ENCODE peak calls at places on chromosomes 13 and 19, in four cellular contexts. D is IMR-90, K is adrenal gland, X is kidney epithelial cell. N is an unnamed sample.
A peak's percentile ranks its signal among the peaks of the same experiment; 100 is the strongest.

GRCh38 chr13:43006893-43007631 is 15.0 kb upstream of the EPSTI1 start:
- DNase-seq in D (peak; percentile 63), X (no peak), K (no peak), N (peak; percentile 51)

GRCh38 chr19:12973236-12973635 is 3.9 kb downstream of the DAND5 start:
- DNase-seq in D (no peak), K (no peak), X (no peak), N (no peak)

GRCh38 chr13:76350399-76350798 is 535.8 kb downstream of the KCTD12 start:
- DNase-seq in D (peak; percentile 16), K (no peak), X (no peak), N (peak; percentile 74)

GRCh38 chr19:10923503-10924076 is 4.8 kb downstream of the YIPF2 start:
- DNase-seq in D (no peak), K (no peak), X (no peak), N (no peak)

GRCh38 chr19:1248454-1249297 is at the start of gene MIDN:
- DNase-seq in K (peak; percentile 90), X (no peak), D (peak; percentile 86), N (peak; percentile 88)

GRCh38 chr19:41189425-41190065 is 3.5 kb upstream of the CYP2S1 start:
- DNase-seq in X (no peak), D (no peak), K (no peak), N (peak; percentile 27)

GRCh38 chr19:52542984-52543664 is 15.7 kb downstream of the ZNF808 start:
- DNase-seq in X (no peak), D (peak; percentile 19), K (no peak), N (no peak)

GRCh38 chr13:89812856-89813255 is 1534.6 kb upstream of the MIR17HG start:
- DNase-seq in D (no peak), K (no peak), X (no peak), N (no peak)

GRCh38 chr13:68927387-68928026 is 1180.1 kb upstream of the ATXN8OS start:
- DNase-seq in X (peak; percentile 4), D (no peak), K (peak; percentile 14), N (no peak)

GRCh38 chr19:49590971-49591730 is at the start of gene PRR12:
- DNase-seq in X (no peak), D (peak; percentile 67), K (peak; percentile 71), N (peak; percentile 75)

GRCh38 chr13:58048670-58049069 is 417.1 kb downstream of the PCDH17 start:
- DNase-seq in D (no peak), K (no peak), X (peak; percentile 1), N (no peak)

GRCh38 chr13:108911807-108912206 is 282.4 kb downstream of the MYO16 start:
- DNase-seq in X (no peak), D (no peak), K (no peak), N (no peak)

GRCh38 chr13:74062933-74063332 is 71.3 kb downstream of the KLF12 start:
- DNase-seq in D (peak; percentile 74), K (peak; percentile 21), X (no peak), N (peak; percentile 79)

GRCh38 chr13:92994056-92994455 is 232.6 kb upstream of the GPC6 start:
- DNase-seq in D (peak; percentile 78), K (no peak), X (no peak), N (peak; percentile 35)

GRCh38 chr13:95624020-95624419 is 20.5 kb downstream of the DZIP1 start:
- DNase-seq in K (peak; percentile 37), D (peak; percentile 64), X (no peak), N (peak; percentile 73)

GRCh38 chr19:6817179-6817578 is 44.7 kb downstream of the VAV1 start:
- DNase-seq in K (no peak), D (no peak), X (no peak), N (no peak)

GRCh38 chr19:11435833-11436313 is 438 bp downstream of the PRKCSH start:
- DNase-seq in D (peak; percentile 31), X (no peak), K (peak; percentile 52), N (no peak)

GRCh38 chr19:33758541-33759013 is 38.1 kb upstream of the KCTD15 start:
- DNase-seq in K (no peak), X (no peak), D (peak; percentile 5), N (no peak)

GRCh38 chr13:37791699-37792098 is 77.9 kb downstream of the TRPC4 start:
- DNase-seq in X (no peak), D (peak; percentile 10), K (no peak), N (peak; percentile 26)

GRCh38 chr13:80924596-80924995 is 583.7 kb upstream of the SPRY2 start:
- DNase-seq in D (no peak), K (peak; percentile 18), X (no peak), N (peak; percentile 75)

GRCh38 chr13:54110597-54110996 is 1082.0 kb downstream of the OLFM4 start:
- DNase-seq in K (no peak), D (no peak), X (no peak), N (no peak)

GRCh38 chr13:50917572-50917971 is 8.0 kb downstream of the RNASEH2B start:
- DNase-seq in K (no peak), D (no peak), X (no peak), N (no peak)

GRCh38 chr19:3058821-3059314 is 3.4 kb downstream of the TLE5 start:
- DNase-seq in D (no peak), X (no peak), K (no peak), N (no peak)

GRCh38 chr19:3176715-3177501 is 1.7 kb upstream of the S1PR4 start:
- DNase-seq in X (peak; percentile 53), D (peak; percentile 67), K (no peak), N (peak; percentile 54)

GRCh38 chr19:7527516-7528191 is 5.2 kb downstream of the MCOLN1 start:
- DNase-seq in X (no peak), D (no peak), K (no peak), N (no peak)

GRCh38 chr19:16266586-16266942 is 58.1 kb upstream of the KLF2 start:
- DNase-seq in K (no peak), D (no peak), X (no peak), N (no peak)

GRCh38 chr13:75480691-75481175 is 1.2 kb downstream of the TBC1D4 start:
- DNase-seq in K (peak; percentile 65), D (peak; percentile 37), X (no peak), N (peak; percentile 56)

GRCh38 chr13:62250501-62251175 is 835.0 kb upstream of the PCDH20 start:
- DNase-seq in D (no peak), X (no peak), K (no peak), N (no peak)

GRCh38 chr13:112756967-112757758 is 67.3 kb downstream of the ATP11A start:
- DNase-seq in K (no peak), D (no peak), X (no peak), N (no peak)

GRCh38 chr13:97259787-97260641 is 37.9 kb downstream of the MBNL2 start:
- DNase-seq in X (no peak), K (peak; percentile 65), D (peak; percentile 84), N (peak; percentile 88)

GRCh38 chr13:20306039-20306438 is 73.9 kb upstream of the GJB6 start:
- DNase-seq in K (no peak), D (no peak), X (no peak), N (no peak)

GRCh38 chr13:44276061-44276460 is 97.6 kb upstream of the SERP2 start:
- DNase-seq in X (no peak), K (no peak), D (no peak), N (no peak)

GRCh38 chr19:48466571-48467325 is 2.4 kb upstream of the CYTH2 start:
- DNase-seq in D (peak; percentile 84), X (no peak), K (peak; percentile 79), N (peak; percentile 68)

N was measured in fibroblast of the aortic adventitia.